ENCODE peak calls at places on chromosomes 3 and 15, in ten cellular contexts. L, G, F, E, M, C, Q, D, X and Y are unnamed samples.

GRCh38 chr3:161069441-161070251 is 35.5 kb downstream of the B3GALNT1 start:
- DNase-seq in L (no peak), M (no peak), C (peak; percentile 53), D (peak; percentile 64), Q (no peak), G (no peak), F (peak; percentile 58), X (peak; percentile 83), E (peak; percentile 57), Y (peak; percentile 2)

GRCh38 chr15:84824260-84824690 is 7.1 kb downstream of the ALPK3 start:
- DNase-seq in G (no peak), F (no peak), D (no peak), Q (no peak), C (no peak), M (no peak), E (no peak), L (no peak), X (peak; percentile 85), Y (no peak)

GRCh38 chr15:63483521-63484371 is 20.6 kb upstream of the USP3 start:
- DNase-seq in G (no peak), X (no peak), C (peak; percentile 35), M (no peak), E (no peak), L (no peak), Q (no peak), D (no peak), F (no peak), Y (no peak)

GRCh38 chr15:98699591-98700424 is 51.5 kb downstream of the IGF1R start:
- DNase-seq in D (no peak), G (no peak), M (no peak), Q (no peak), X (no peak), L (no peak), C (no peak), F (no peak), E (no peak), Y (no peak)

GRCh38 chr15:85642693-85643058 is 152.0 kb downstream of the KLHL25 start:
- DNase-seq in C (no peak), E (no peak), L (no peak), F (no peak), M (peak; percentile 87), D (no peak), G (no peak), X (peak; percentile 95), Q (no peak), Y (no peak)

GRCh38 chr3:118966700-118967099 is 67.9 kb downstream of the IGSF11 start:
- DNase-seq in L (no peak), X (no peak), M (no peak), E (no peak), C (no peak), Q (no peak), G (no peak), F (no peak), D (no peak), Y (no peak)

GRCh38 chr3:197151562-197151961 is 121.9 kb upstream of the MELTF start:
- DNase-seq in X (peak; percentile 70), E (peak; percentile 47), G (no peak), L (no peak), F (peak; percentile 77), C (peak; percentile 69), D (peak; percentile 10), Q (peak; percentile 14), M (no peak), Y (peak; percentile 30)

GRCh38 chr3:127197300-127198150 is 4.6 kb downstream of the PRR23E start:
- DNase-seq in L (no peak), M (peak; percentile 29), F (no peak), X (no peak), G (no peak), E (no peak), C (no peak), Q (no peak), D (no peak), Y (no peak)